ENCODE peak calls at places on chromosomes 11 and 22, in ten cellular contexts. One of them, this sample, is unnamed.

GRCh38 chr22:28829358-28830181 is 29.2 kb upstream of the XBP1 start:
- DNase-seq in activated CD4-positive, alpha-beta T cell treated with anti-CD3 and anti-CD28 coated beads for 1 hour: peak
- DNase-seq in stimulated activated CD4-positive, alpha-beta T cell treated with anti-CD3 and anti-CD28 coated beads, Interleukin-4, amount 100 ng/mL, for 4 hours: peak
- DNase-seq in colonic mucosa: peak
- DNase-seq in hepatic stellate cell: peak
- DNase-seq in glutamatergic neuron: peak
- DNase-seq in Jurkat, Clone E6-1: peak
- DNase-seq in EL: peak
- DNase-seq in CD4-positive, alpha-beta memory T cell: peak
- DNase-seq in HS-27A: peak
- DNase-seq in this sample: no peak

GRCh38 chr11:61577383-61578118 is 3.3 kb downstream of the SYT7 start:
- DNase-seq in activated CD4-positive, alpha-beta T cell treated with anti-CD3 and anti-CD28 coated beads for 1 hour: no peak
- DNase-seq in stimulated activated CD4-positive, alpha-beta T cell treated with anti-CD3 and anti-CD28 coated beads, Interleukin-4, amount 100 ng/mL, for 4 hours: no peak
- DNase-seq in colonic mucosa: no peak
- DNase-seq in hepatic stellate cell: peak
- DNase-seq in glutamatergic neuron: peak
- DNase-seq in Jurkat, Clone E6-1: no peak
- DNase-seq in EL: no peak
- DNase-seq in CD4-positive, alpha-beta memory T cell: no peak
- DNase-seq in HS-27A: no peak
- DNase-seq in this sample: no peak

GRCh38 chr11:110148775-110149744 is 55.9 kb downstream of the ZC3H12C start:
- DNase-seq in activated CD4-positive, alpha-beta T cell treated with anti-CD3 and anti-CD28 coated beads for 1 hour: no peak
- DNase-seq in stimulated activated CD4-positive, alpha-beta T cell treated with anti-CD3 and anti-CD28 coated beads, Interleukin-4, amount 100 ng/mL, for 4 hours: no peak
- DNase-seq in colonic mucosa: no peak
- DNase-seq in hepatic stellate cell: peak
- DNase-seq in glutamatergic neuron: no peak
- DNase-seq in Jurkat, Clone E6-1: no peak
- DNase-seq in EL: peak
- DNase-seq in CD4-positive, alpha-beta memory T cell: no peak
- DNase-seq in HS-27A: no peak
- DNase-seq in this sample: no peak

GRCh38 chr11:69700278-69701140 is 3.3 kb downstream of the FGF19 start:
- DNase-seq in activated CD4-positive, alpha-beta T cell treated with anti-CD3 and anti-CD28 coated beads for 1 hour: no peak
- DNase-seq in stimulated activated CD4-positive, alpha-beta T cell treated with anti-CD3 and anti-CD28 coated beads, Interleukin-4, amount 100 ng/mL, for 4 hours: no peak
- DNase-seq in colonic mucosa: no peak
- DNase-seq in hepatic stellate cell: peak
- DNase-seq in glutamatergic neuron: peak
- DNase-seq in Jurkat, Clone E6-1: no peak
- DNase-seq in EL: peak
- DNase-seq in CD4-positive, alpha-beta memory T cell: no peak
- DNase-seq in HS-27A: peak
- DNase-seq in this sample: peak

GRCh38 chr11:100866453-100866852 is 179.4 kb downstream of the ARHGAP42 start:
- DNase-seq in activated CD4-positive, alpha-beta T cell treated with anti-CD3 and anti-CD28 coated beads for 1 hour: no peak
- DNase-seq in stimulated activated CD4-positive, alpha-beta T cell treated with anti-CD3 and anti-CD28 coated beads, Interleukin-4, amount 100 ng/mL, for 4 hours: no peak
- DNase-seq in colonic mucosa: no peak
- DNase-seq in hepatic stellate cell: no peak
- DNase-seq in glutamatergic neuron: no peak
- DNase-seq in Jurkat, Clone E6-1: no peak
- DNase-seq in EL: no peak
- DNase-seq in CD4-positive, alpha-beta memory T cell: no peak
- DNase-seq in HS-27A: no peak
- DNase-seq in this sample: no peak

GRCh38 chr11:76773921-76774361 is 9.2 kb upstream of the TSKU start:
- DNase-seq in activated CD4-positive, alpha-beta T cell treated with anti-CD3 and anti-CD28 coated beads for 1 hour: no peak
- DNase-seq in stimulated activated CD4-positive, alpha-beta T cell treated with anti-CD3 and anti-CD28 coated beads, Interleukin-4, amount 100 ng/mL, for 4 hours: no peak
- DNase-seq in colonic mucosa: no peak
- DNase-seq in hepatic stellate cell: no peak
- DNase-seq in glutamatergic neuron: no peak
- DNase-seq in Jurkat, Clone E6-1: no peak
- DNase-seq in EL: no peak
- DNase-seq in CD4-positive, alpha-beta memory T cell: no peak
- DNase-seq in HS-27A: no peak
- DNase-seq in this sample: no peak

GRCh38 chr11:3802016-3802790 is 4.8 kb upstream of the NUP98 start:
- DNase-seq in activated CD4-positive, alpha-beta T cell treated with anti-CD3 and anti-CD28 coated beads for 1 hour: no peak
- DNase-seq in stimulated activated CD4-positive, alpha-beta T cell treated with anti-CD3 and anti-CD28 coated beads, Interleukin-4, amount 100 ng/mL, for 4 hours: no peak
- DNase-seq in colonic mucosa: no peak
- DNase-seq in hepatic stellate cell: peak
- DNase-seq in glutamatergic neuron: no peak
- DNase-seq in Jurkat, Clone E6-1: no peak
- DNase-seq in EL: peak
- DNase-seq in CD4-positive, alpha-beta memory T cell: no peak
- DNase-seq in HS-27A: no peak
- DNase-seq in this sample: no peak

GRCh38 chr11:26947379-26947844 is 46.5 kb upstream of the FIBIN start:
- DNase-seq in activated CD4-positive, alpha-beta T cell treated with anti-CD3 and anti-CD28 coated beads for 1 hour: no peak
- DNase-seq in stimulated activated CD4-positive, alpha-beta T cell treated with anti-CD3 and anti-CD28 coated beads, Interleukin-4, amount 100 ng/mL, for 4 hours: no peak
- DNase-seq in colonic mucosa: peak
- DNase-seq in hepatic stellate cell: peak
- DNase-seq in glutamatergic neuron: no peak
- DNase-seq in Jurkat, Clone E6-1: no peak
- DNase-seq in EL: peak
- DNase-seq in CD4-positive, alpha-beta memory T cell: no peak
- DNase-seq in HS-27A: peak
- DNase-seq in this sample: peak

GRCh38 chr11:122108192-122108799 is 7.7 kb downstream of the BLID start:
- DNase-seq in activated CD4-positive, alpha-beta T cell treated with anti-CD3 and anti-CD28 coated beads for 1 hour: no peak
- DNase-seq in stimulated activated CD4-positive, alpha-beta T cell treated with anti-CD3 and anti-CD28 coated beads, Interleukin-4, amount 100 ng/mL, for 4 hours: no peak
- DNase-seq in colonic mucosa: peak
- DNase-seq in hepatic stellate cell: no peak
- DNase-seq in glutamatergic neuron: peak
- DNase-seq in Jurkat, Clone E6-1: peak
- DNase-seq in EL: peak
- DNase-seq in CD4-positive, alpha-beta memory T cell: no peak
- DNase-seq in HS-27A: no peak
- DNase-seq in this sample: no peak

GRCh38 chr22:24153353-24153752 is 27.9 kb upstream of the SUSD2 start:
- DNase-seq in activated CD4-positive, alpha-beta T cell treated with anti-CD3 and anti-CD28 coated beads for 1 hour: peak
- DNase-seq in stimulated activated CD4-positive, alpha-beta T cell treated with anti-CD3 and anti-CD28 coated beads, Interleukin-4, amount 100 ng/mL, for 4 hours: no peak
- DNase-seq in colonic mucosa: no peak
- DNase-seq in hepatic stellate cell: peak
- DNase-seq in glutamatergic neuron: no peak
- DNase-seq in Jurkat, Clone E6-1: peak
- DNase-seq in EL: peak
- DNase-seq in CD4-positive, alpha-beta memory T cell: peak
- DNase-seq in HS-27A: no peak
- DNase-seq in this sample: no peak

GRCh38 chr22:50139843-50140415 is 30.6 kb upstream of the PANX2 start:
- DNase-seq in activated CD4-positive, alpha-beta T cell treated with anti-CD3 and anti-CD28 coated beads for 1 hour: no peak
- DNase-seq in stimulated activated CD4-positive, alpha-beta T cell treated with anti-CD3 and anti-CD28 coated beads, Interleukin-4, amount 100 ng/mL, for 4 hours: no peak
- DNase-seq in colonic mucosa: no peak
- DNase-seq in hepatic stellate cell: no peak
- DNase-seq in glutamatergic neuron: no peak
- DNase-seq in Jurkat, Clone E6-1: peak
- DNase-seq in EL: no peak
- DNase-seq in CD4-positive, alpha-beta memory T cell: no peak
- DNase-seq in HS-27A: no peak
- DNase-seq in this sample: no peak

GRCh38 chr11:104572279-104572678 is 326.0 kb downstream of the CASP12 start:
- DNase-seq in activated CD4-positive, alpha-beta T cell treated with anti-CD3 and anti-CD28 coated beads for 1 hour: no peak
- DNase-seq in stimulated activated CD4-positive, alpha-beta T cell treated with anti-CD3 and anti-CD28 coated beads, Interleukin-4, amount 100 ng/mL, for 4 hours: no peak
- DNase-seq in colonic mucosa: no peak
- DNase-seq in hepatic stellate cell: no peak
- DNase-seq in glutamatergic neuron: no peak
- DNase-seq in Jurkat, Clone E6-1: no peak
- DNase-seq in EL: peak
- DNase-seq in CD4-positive, alpha-beta memory T cell: no peak
- DNase-seq in HS-27A: no peak
- DNase-seq in this sample: no peak

GRCh38 chr11:120646206-120646605 is 134.7 kb downstream of the GRIK4 start:
- DNase-seq in activated CD4-positive, alpha-beta T cell treated with anti-CD3 and anti-CD28 coated beads for 1 hour: no peak
- DNase-seq in stimulated activated CD4-positive, alpha-beta T cell treated with anti-CD3 and anti-CD28 coated beads, Interleukin-4, amount 100 ng/mL, for 4 hours: no peak
- DNase-seq in colonic mucosa: no peak
- DNase-seq in hepatic stellate cell: no peak
- DNase-seq in glutamatergic neuron: no peak
- DNase-seq in Jurkat, Clone E6-1: no peak
- DNase-seq in EL: no peak
- DNase-seq in CD4-positive, alpha-beta memory T cell: no peak
- DNase-seq in HS-27A: no peak
- DNase-seq in this sample: no peak

GRCh38 chr11:64306876-64307622 is 1.7 kb downstream of the ESRRA start:
- DNase-seq in activated CD4-positive, alpha-beta T cell treated with anti-CD3 and anti-CD28 coated beads for 1 hour: no peak
- DNase-seq in stimulated activated CD4-positive, alpha-beta T cell treated with anti-CD3 and anti-CD28 coated beads, Interleukin-4, amount 100 ng/mL, for 4 hours: no peak
- DNase-seq in colonic mucosa: peak
- DNase-seq in hepatic stellate cell: no peak
- DNase-seq in glutamatergic neuron: no peak
- DNase-seq in Jurkat, Clone E6-1: no peak
- DNase-seq in EL: no peak
- DNase-seq in CD4-positive, alpha-beta memory T cell: no peak
- DNase-seq in HS-27A: no peak
- DNase-seq in this sample: no peak

This sample was measured in retinal pigment epithelial cell.